ENCODE peak calls at places on chromosome 11, in seven cellular contexts. One of them, this sample, is unnamed.

GRCh38 chr11:14290422-14290821 is 68.6 kb downstream of the RRAS2 start:
- DNase-seq in left colon: no peak
- DNase-seq in ELR: no peak
- DNase-seq in nephron progenitor cell: no peak
- DNase-seq in activated T-helper 9 cell treated with anti-CD3 and anti-CD28 coated beads, Interleukin-2, amount 50 U/mL, for 16 hours: no peak
- DNase-seq in cardiac fibroblast: no peak
- DNase-seq in progenitor cell of endocrine pancreas: no peak
- DNase-seq in this sample: no peak

GRCh38 chr11:105862736-105863367 is 159.2 kb downstream of the MSANTD4 start:
- DNase-seq in cardiac fibroblast: peak; percentile 67
- DNase-seq in progenitor cell of endocrine pancreas: no peak
- DNase-seq in ELR: peak; percentile 69
- DNase-seq in activated T-helper 9 cell treated with anti-CD3 and anti-CD28 coated beads, Interleukin-2, amount 50 U/mL, for 16 hours: no peak
- DNase-seq in left colon: no peak
- DNase-seq in nephron progenitor cell: no peak
- DNase-seq in this sample: no peak

GRCh38 chr11:112732031-112732430 is 229.2 kb upstream of the NCAM1 start:
- DNase-seq in left colon: no peak
- DNase-seq in nephron progenitor cell: no peak
- DNase-seq in ELR: no peak
- DNase-seq in activated T-helper 9 cell treated with anti-CD3 and anti-CD28 coated beads, Interleukin-2, amount 50 U/mL, for 16 hours: no peak
- DNase-seq in progenitor cell of endocrine pancreas: no peak
- DNase-seq in cardiac fibroblast: no peak
- DNase-seq in this sample: no peak

GRCh38 chr11:63747006-63747405 is 21.6 kb downstream of the ZFTA start:
- DNase-seq in left colon: no peak
- DNase-seq in progenitor cell of endocrine pancreas: no peak
- DNase-seq in ELR: no peak
- DNase-seq in nephron progenitor cell: no peak
- DNase-seq in cardiac fibroblast: peak; percentile 26
- DNase-seq in activated T-helper 9 cell treated with anti-CD3 and anti-CD28 coated beads, Interleukin-2, amount 50 U/mL, for 16 hours: no peak
- DNase-seq in this sample: no peak

GRCh38 chr11:131811380-131811779 is 441.0 kb downstream of the NTM start:
- DNase-seq in cardiac fibroblast: no peak
- DNase-seq in nephron progenitor cell: no peak
- DNase-seq in activated T-helper 9 cell treated with anti-CD3 and anti-CD28 coated beads, Interleukin-2, amount 50 U/mL, for 16 hours: no peak
- DNase-seq in progenitor cell of endocrine pancreas: no peak
- DNase-seq in ELR: peak; percentile 79
- DNase-seq in left colon: no peak
- DNase-seq in this sample: no peak

GRCh38 chr11:132072044-132072879 is 701.8 kb downstream of the NTM start:
- DNase-seq in progenitor cell of endocrine pancreas: no peak
- DNase-seq in nephron progenitor cell: no peak
- DNase-seq in activated T-helper 9 cell treated with anti-CD3 and anti-CD28 coated beads, Interleukin-2, amount 50 U/mL, for 16 hours: no peak
- DNase-seq in ELR: peak; percentile 99
- DNase-seq in left colon: no peak
- DNase-seq in cardiac fibroblast: peak; percentile 91
- DNase-seq in this sample: no peak

GRCh38 chr11:7303146-7303545 is 51.4 kb downstream of the SYT9 start:
- DNase-seq in progenitor cell of endocrine pancreas: no peak
- DNase-seq in activated T-helper 9 cell treated with anti-CD3 and anti-CD28 coated beads, Interleukin-2, amount 50 U/mL, for 16 hours: no peak
- DNase-seq in left colon: no peak
- DNase-seq in ELR: no peak
- DNase-seq in cardiac fibroblast: no peak
- DNase-seq in nephron progenitor cell: no peak
- DNase-seq in this sample: no peak

GRCh38 chr11:96301818-96302217 is 41.2 kb downstream of the MAML2 start:
- DNase-seq in left colon: no peak
- DNase-seq in progenitor cell of endocrine pancreas: no peak
- DNase-seq in cardiac fibroblast: no peak
- DNase-seq in activated T-helper 9 cell treated with anti-CD3 and anti-CD28 coated beads, Interleukin-2, amount 50 U/mL, for 16 hours: no peak
- DNase-seq in nephron progenitor cell: no peak
- DNase-seq in ELR: no peak
- DNase-seq in this sample: no peak

GRCh38 chr11:64876226-64876750 is 2.1 kb downstream of the EHD1 start:
- DNase-seq in ELR: no peak
- DNase-seq in activated T-helper 9 cell treated with anti-CD3 and anti-CD28 coated beads, Interleukin-2, amount 50 U/mL, for 16 hours: no peak
- DNase-seq in nephron progenitor cell: no peak
- DNase-seq in cardiac fibroblast: no peak
- DNase-seq in left colon: no peak
- DNase-seq in progenitor cell of endocrine pancreas: no peak
- DNase-seq in this sample: no peak

GRCh38 chr11:119108151-119108856 is 1.2 kb downstream of the C2CD2L start:
- DNase-seq in left colon: peak; percentile 60
- DNase-seq in ELR: peak; percentile 60
- DNase-seq in progenitor cell of endocrine pancreas: no peak
- DNase-seq in nephron progenitor cell: no peak
- DNase-seq in activated T-helper 9 cell treated with anti-CD3 and anti-CD28 coated beads, Interleukin-2, amount 50 U/mL, for 16 hours: no peak
- DNase-seq in cardiac fibroblast: peak; percentile 46
- DNase-seq in this sample: no peak

GRCh38 chr11:130449996-130450419 is 1.6 kb downstream of the ADAMTS15 start:
- DNase-seq in progenitor cell of endocrine pancreas: peak; percentile 53
- DNase-seq in ELR: no peak
- DNase-seq in nephron progenitor cell: peak; percentile 80
- DNase-seq in cardiac fibroblast: peak; percentile 94
- DNase-seq in activated T-helper 9 cell treated with anti-CD3 and anti-CD28 coated beads, Interleukin-2, amount 50 U/mL, for 16 hours: no peak
- DNase-seq in left colon: peak; percentile 83
- DNase-seq in this sample: peak; percentile 62

GRCh38 chr11:9606799-9607510 is 33.5 kb downstream of the WEE1 start:
- DNase-seq in nephron progenitor cell: no peak
- DNase-seq in progenitor cell of endocrine pancreas: no peak
- DNase-seq in cardiac fibroblast: no peak
- DNase-seq in activated T-helper 9 cell treated with anti-CD3 and anti-CD28 coated beads, Interleukin-2, amount 50 U/mL, for 16 hours: no peak
- DNase-seq in ELR: no peak
- DNase-seq in left colon: no peak
- DNase-seq in this sample: no peak

GRCh38 chr11:12426176-12426575 is 48.8 kb downstream of the PARVA start:
- DNase-seq in ELR: no peak
- DNase-seq in left colon: no peak
- DNase-seq in progenitor cell of endocrine pancreas: no peak
- DNase-seq in nephron progenitor cell: no peak
- DNase-seq in activated T-helper 9 cell treated with anti-CD3 and anti-CD28 coated beads, Interleukin-2, amount 50 U/mL, for 16 hours: no peak
- DNase-seq in cardiac fibroblast: no peak
- DNase-seq in this sample: no peak

GRCh38 chr11:69819541-69820070 is 390 bp upstream of the FGF3 start:
- DNase-seq in cardiac fibroblast: no peak
- DNase-seq in ELR: no peak
- DNase-seq in left colon: no peak
- DNase-seq in nephron progenitor cell: peak; percentile 44
- DNase-seq in progenitor cell of endocrine pancreas: no peak
- DNase-seq in activated T-helper 9 cell treated with anti-CD3 and anti-CD28 coated beads, Interleukin-2, amount 50 U/mL, for 16 hours: no peak
- DNase-seq in this sample: no peak

GRCh38 chr11:108207683-108208060 is 14.8 kb downstream of the NPAT start:
- DNase-seq in ELR: no peak
- DNase-seq in cardiac fibroblast: no peak
- DNase-seq in progenitor cell of endocrine pancreas: no peak
- DNase-seq in nephron progenitor cell: no peak
- DNase-seq in left colon: no peak
- DNase-seq in activated T-helper 9 cell treated with anti-CD3 and anti-CD28 coated beads, Interleukin-2, amount 50 U/mL, for 16 hours: no peak
- DNase-seq in this sample: no peak

GRCh38 chr11:91560434-91560833 is 664.2 kb upstream of the FAT3 start:
- DNase-seq in cardiac fibroblast: no peak
- DNase-seq in nephron progenitor cell: no peak
- DNase-seq in activated T-helper 9 cell treated with anti-CD3 and anti-CD28 coated beads, Interleukin-2, amount 50 U/mL, for 16 hours: no peak
- DNase-seq in progenitor cell of endocrine pancreas: no peak
- DNase-seq in ELR: no peak
- DNase-seq in left colon: no peak
- DNase-seq in this sample: no peak

GRCh38 chr11:74739546-74740270 is 8.5 kb upstream of the CHRDL2 start:
- DNase-seq in cardiac fibroblast: peak; percentile 81
- DNase-seq in nephron progenitor cell: peak; percentile 49
- DNase-seq in activated T-helper 9 cell treated with anti-CD3 and anti-CD28 coated beads, Interleukin-2, amount 50 U/mL, for 16 hours: peak; percentile 10
- DNase-seq in left colon: no peak
- DNase-seq in progenitor cell of endocrine pancreas: peak; percentile 28
- DNase-seq in ELR: peak; percentile 78
- DNase-seq in this sample: peak; percentile 46

GRCh38 chr11:88043149-88043548 is 132.1 kb downstream of the RAB38 start:
- DNase-seq in cardiac fibroblast: no peak
- DNase-seq in left colon: no peak
- DNase-seq in activated T-helper 9 cell treated with anti-CD3 and anti-CD28 coated beads, Interleukin-2, amount 50 U/mL, for 16 hours: no peak
- DNase-seq in nephron progenitor cell: no peak
- DNase-seq in progenitor cell of endocrine pancreas: no peak
- DNase-seq in ELR: no peak
- DNase-seq in this sample: no peak

GRCh38 chr11:9222654-9223053 is 42.5 kb downstream of the DENND5A start:
- DNase-seq in left colon: no peak
- DNase-seq in nephron progenitor cell: no peak
- DNase-seq in ELR: no peak
- DNase-seq in activated T-helper 9 cell treated with anti-CD3 and anti-CD28 coated beads, Interleukin-2, amount 50 U/mL, for 16 hours: no peak
- DNase-seq in progenitor cell of endocrine pancreas: no peak
- DNase-seq in cardiac fibroblast: no peak
- DNase-seq in this sample: no peak

GRCh38 chr11:69253028-69253427 is 40.9 kb upstream of the MYEOV start:
- DNase-seq in progenitor cell of endocrine pancreas: no peak
- DNase-seq in activated T-helper 9 cell treated with anti-CD3 and anti-CD28 coated beads, Interleukin-2, amount 50 U/mL, for 16 hours: no peak
- DNase-seq in nephron progenitor cell: no peak
- DNase-seq in left colon: no peak
- DNase-seq in ELR: peak; percentile 84
- DNase-seq in cardiac fibroblast: peak; percentile 24
- DNase-seq in this sample: no peak